ENCODE peak calls at places on chromosome 22, in five cellular contexts. E, M, J, L and C are unnamed samples.

GRCh38 chr22:49213731-49214352 is 613.8 kb downstream of the BRD1 start:
- DNase-seq in E (no peak), M (no peak), J (no peak), L (no peak), C (no peak)

GRCh38 chr22:20626811-20627210 is 119.4 kb downstream of the MED15 start:
- DNase-seq in E (no peak), M (no peak), J (no peak), L (no peak), C (no peak)

GRCh38 chr22:17102297-17102667 is 17.5 kb downstream of the IL17RA start:
- DNase-seq in E (no peak), M (no peak), J (no peak), L (no peak), C (no peak)

GRCh38 chr22:39254789-39255298 is 10.1 kb upstream of the PDGFB start:
- DNase-seq in E (peak), M (peak), J (peak), L (peak), C (no peak)

GRCh38 chr22:17960695-17961442 is 63.5 kb downstream of the MICAL3 start:
- DNase-seq in E (no peak), M (no peak), J (no peak), L (no peak), C (no peak)

GRCh38 chr22:20465759-20466077 is 28.1 kb upstream of the SCARF2 start:
- DNase-seq in E (no peak), M (no peak), J (no peak), L (no peak), C (no peak)

GRCh38 chr22:19052941-19053551 is 69.2 kb downstream of the DGCR2 start:
- DNase-seq in E (no peak), M (no peak), J (no peak), L (no peak), C (no peak)

GRCh38 chr22:21984793-21985192 is 2.2 kb upstream of the TOP3B start:
- DNase-seq in E (peak), M (no peak), J (peak), L (no peak), C (no peak)

GRCh38 chr22:20979243-20979809 is 2.8 kb upstream of the LZTR1 start:
- DNase-seq in E (no peak), M (no peak), J (peak), L (peak), C (peak)

GRCh38 chr22:20390394-20390907 is 3.5 kb upstream of the ZNF74 start:
- DNase-seq in E (no peak), M (no peak), J (no peak), L (no peak), C (no peak)

GRCh38 chr22:39352301-39352867 is 2.6 kb downstream of the SYNGR1 start:
- DNase-seq in E (no peak), M (no peak), J (no peak), L (no peak), C (no peak)

GRCh38 chr22:40385041-40385782 is 14.8 kb downstream of the SGSM3 start:
- DNase-seq in E (no peak), M (no peak), J (peak), L (peak), C (no peak)
- TF ChIP-seq CTCF in E (no peak), M (no peak), J (no peak), L (no peak), C (no peak)

GRCh38 chr22:45911601-45912271 is 65.2 kb downstream of the WNT7B start:
- DNase-seq in E (no peak), M (peak), J (no peak), L (no peak), C (peak)
- TF ChIP-seq CTCF in E (no peak), M (peak), J (no peak), L (no peak), C (no peak)

GRCh38 chr22:44664149-44664548 is 37.9 kb upstream of the PRR5 start:
- DNase-seq in E (peak), M (no peak), J (peak), L (peak), C (no peak)

GRCh38 chr22:44663256-44663999 is 38.6 kb upstream of the PRR5 start:
- DNase-seq in E (no peak), M (no peak), J (no peak), L (no peak), C (no peak)

GRCh38 chr22:44667276-44667675 is 34.7 kb upstream of the PRR5 start:
- DNase-seq in E (no peak), M (no peak), J (no peak), L (no peak), C (no peak)

GRCh38 chr22:44666207-44666585 is 35.8 kb upstream of the PRR5 start:
- DNase-seq in E (no peak), M (no peak), J (no peak), L (no peak), C (no peak)

GRCh38 chr22:44665115-44665514 is 36.9 kb upstream of the PRR5 start:
- DNase-seq in E (no peak), M (no peak), J (no peak), L (no peak), C (no peak)
- TF ChIP-seq CTCF in E (peak), M (no peak), J (no peak), L (no peak), C (no peak)

DNA sequence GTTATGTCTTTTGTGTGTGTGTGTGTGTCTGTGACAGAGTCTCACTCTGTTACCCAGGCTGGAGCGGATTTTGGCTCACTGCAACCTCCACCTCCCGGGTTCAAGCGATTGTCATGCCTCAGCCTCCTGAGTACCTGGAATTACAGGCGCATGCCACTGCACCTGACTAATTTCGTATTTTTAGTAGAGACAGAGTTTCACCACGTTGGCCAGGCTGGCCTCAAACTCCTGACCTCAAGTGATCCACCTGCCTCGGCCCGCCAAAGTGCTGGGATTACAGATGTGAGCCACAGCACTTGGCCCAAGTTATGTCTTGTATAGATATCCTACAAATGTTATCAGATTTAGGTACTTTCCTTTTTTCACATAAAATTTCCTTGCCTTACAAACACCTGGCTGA is 9.9 kb downstream of the PISD start:
- DNase-seq in E (no peak), M (no peak), J (no peak), L (no peak), C (no peak)
- TF ChIP-seq CTCF in E (no peak), M (no peak), J (no peak), L (no peak), C (no peak)

GRCh38 chr22:30490399-30490798 is 15.1 kb downstream of the SEC14L4 start:
- DNase-seq in E (no peak), M (no peak), J (no peak), L (no peak), C (no peak)
- TF ChIP-seq CTCF in E (peak), M (no peak), J (peak), L (no peak), C (no peak)

DNA sequence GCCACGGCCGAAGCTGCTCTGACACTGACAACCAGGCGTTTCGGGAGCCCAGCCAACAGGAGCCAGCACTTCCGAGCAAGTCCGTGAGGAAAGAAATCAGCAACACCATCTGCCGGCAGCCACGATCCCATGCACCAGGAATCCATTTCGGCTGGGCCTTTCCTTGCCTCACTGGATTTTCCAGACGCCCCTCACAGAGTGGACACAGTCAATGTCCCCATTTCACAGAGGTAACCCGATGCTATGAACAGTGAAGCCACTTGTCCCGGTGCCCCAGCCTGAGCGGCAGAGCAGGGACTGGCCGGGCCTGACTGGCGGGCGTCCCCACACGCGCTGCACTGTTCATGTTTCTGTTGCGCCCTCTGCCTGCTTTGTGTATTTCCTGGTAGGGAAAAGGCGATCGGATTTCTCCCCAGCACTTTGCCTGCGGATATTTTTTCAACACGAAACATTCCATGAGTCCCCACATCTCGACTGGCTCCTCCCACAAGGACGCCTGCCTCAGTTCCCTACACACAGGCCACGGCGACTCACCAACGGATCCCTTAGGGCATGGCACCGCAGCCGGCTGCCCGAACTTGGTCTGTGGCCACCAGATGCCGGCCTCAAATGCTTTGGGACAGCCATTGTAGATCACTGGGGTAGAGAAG is 55.3 kb downstream of the TRMU start:
- DNase-seq in E (no peak), M (peak), J (no peak), L (no peak), C (peak)
- TF ChIP-seq CTCF in E (no peak), M (peak), J (no peak), L (no peak), C (peak)

GRCh38 chr22:24115247-24116207 is 65.8 kb upstream of the SUSD2 start:
- DNase-seq in E (no peak), M (no peak), J (no peak), L (no peak), C (no peak)

GRCh38 chr22:24120029-24120428 is 61.3 kb upstream of the SUSD2 start:
- DNase-seq in E (no peak), M (no peak), J (no peak), L (no peak), C (no peak)

GRCh38 chr22:24119476-24119875 is 61.8 kb upstream of the SUSD2 start:
- DNase-seq in E (no peak), M (no peak), J (no peak), L (no peak), C (no peak)

GRCh38 chr22:24118689-24119384 is 62.5 kb upstream of the SUSD2 start:
- DNase-seq in E (no peak), M (no peak), J (no peak), L (no peak), C (no peak)

GRCh38 chr22:24117942-24118341 is 63.3 kb upstream of the SUSD2 start:
- DNase-seq in E (no peak), M (no peak), J (no peak), L (no peak), C (no peak)
- TF ChIP-seq CTCF in E (peak), M (no peak), J (no peak), L (no peak), C (no peak)

GRCh38 chr22:32676196-32676595 is 125.3 kb upstream of the TIMP3 start:
- DNase-seq in E (no peak), M (no peak), J (no peak), L (no peak), C (peak)

GRCh38 chr22:32672542-32672941 is 129.0 kb upstream of the TIMP3 start:
- DNase-seq in E (no peak), M (no peak), J (no peak), L (no peak), C (no peak)

GRCh38 chr22:32680277-32680676 is 121.2 kb upstream of the TIMP3 start:
- DNase-seq in E (no peak), M (no peak), J (no peak), L (no peak), C (no peak)

GRCh38 chr22:32677876-32678275 is 123.6 kb upstream of the TIMP3 start:
- DNase-seq in E (no peak), M (no peak), J (no peak), L (no peak), C (no peak)

DNA sequence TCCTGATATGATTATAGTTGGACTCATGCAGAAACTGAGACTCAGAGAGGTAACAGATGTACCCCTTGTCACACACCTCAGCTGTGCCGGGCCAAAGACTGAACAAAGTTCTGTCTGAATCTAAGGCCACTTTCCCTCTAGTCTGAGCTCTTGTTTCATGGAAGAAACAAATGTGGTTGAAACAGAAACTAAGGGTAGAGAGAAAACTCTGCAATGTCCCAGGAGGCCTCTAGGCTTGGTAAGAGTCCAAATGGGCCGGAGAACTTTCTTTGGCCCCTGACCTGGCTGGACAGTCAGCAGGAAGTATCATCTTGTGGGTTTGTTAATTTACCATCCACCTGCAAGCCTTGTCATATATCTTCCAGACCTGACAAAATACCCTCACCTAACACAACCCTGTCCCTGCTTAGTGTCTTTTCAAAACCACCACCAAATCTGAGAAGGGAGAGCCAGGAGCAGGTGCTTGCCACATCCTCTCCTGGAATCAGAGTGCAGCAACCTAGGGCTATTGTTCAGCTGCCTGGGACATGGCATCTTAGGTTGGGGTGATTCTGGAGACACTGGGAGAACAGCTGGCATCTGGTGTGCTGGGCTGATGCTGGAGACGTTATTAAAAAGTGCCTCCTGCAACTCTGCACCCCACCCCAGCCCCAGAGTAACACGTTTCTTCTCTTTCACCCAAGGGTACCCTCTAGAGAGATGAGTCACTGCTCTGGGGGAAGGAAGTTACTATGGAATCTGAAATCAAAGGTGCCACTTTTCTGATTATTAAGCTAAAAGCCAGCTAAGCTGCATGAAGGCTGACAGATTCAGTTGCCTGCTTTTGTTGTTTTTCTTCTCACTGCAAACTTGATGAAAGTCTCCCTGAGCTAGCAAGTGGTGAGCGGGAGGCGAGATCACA is 126.3 kb upstream of the TIMP3 start:
- DNase-seq in E (no peak), M (no peak), J (no peak), L (no peak), C (no peak)
- TF ChIP-seq CTCF in E (peak), M (no peak), J (no peak), L (no peak), C (no peak)

DNA sequence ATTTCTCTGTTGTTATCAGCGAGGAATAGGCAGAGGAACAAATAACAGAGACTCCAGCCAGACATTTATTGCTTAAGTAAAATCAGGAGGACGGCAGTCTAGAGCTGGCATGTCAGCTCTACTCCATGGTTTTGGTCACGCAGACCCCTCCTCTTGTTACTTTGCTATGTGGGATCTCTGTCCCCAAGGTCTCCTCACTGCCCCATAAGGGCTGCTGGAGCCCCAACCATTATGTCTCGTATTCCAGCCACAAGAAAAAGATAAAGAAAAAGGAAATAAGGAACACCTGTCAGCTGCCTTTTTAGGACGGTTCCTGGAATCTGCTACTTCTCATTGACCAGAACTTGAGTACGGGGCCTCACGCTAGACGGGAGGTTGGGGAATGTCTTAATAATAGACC is 70.4 kb downstream of the ELFN2 start:
- DNase-seq in E (no peak), M (no peak), J (no peak), L (no peak), C (no peak)
- TF ChIP-seq CTCF in E (no peak), M (no peak), J (no peak), L (no peak), C (no peak)